ENCODE peak calls at places on chromosomes 12 and 14, in eight cellular contexts. O, H, S, G, N, X, Z and J are unnamed samples.

GRCh38 chr12:122884860-122885259 is 11.1 kb downstream of the VPS37B start:
- DNase-seq in O (no peak), H (no peak), S (no peak), G (no peak), N (no peak), X (no peak), Z (peak; percentile 51), J (no peak)

GRCh38 chr12:70367268-70368141 is 1.4 kb downstream of the KCNMB4 start:
- DNase-seq in O (peak; percentile 5), H (peak; percentile 15), S (no peak), G (no peak), N (peak; percentile 20), X (no peak), Z (peak; percentile 49), J (peak; percentile 13)

GRCh38 chr12:116959845-116960514 is 49.2 kb downstream of the FBXW8 start:
- DNase-seq in O (peak; percentile 26), H (no peak), S (no peak), G (no peak), N (no peak), X (peak; percentile 68), Z (no peak), J (no peak)

GRCh38 chr12:38919191-38919590 is 13.8 kb upstream of the CPNE8 start:
- DNase-seq in O (peak; percentile 9), H (no peak), S (no peak), G (no peak), N (no peak), X (peak; percentile 77), Z (peak; percentile 42), J (no peak)

GRCh38 chr12:105369014-105369413 is 38.5 kb downstream of the C12orf75 start:
- DNase-seq in O (peak; percentile 73), H (peak; percentile 56), S (no peak), G (no peak), N (no peak), X (peak; percentile 30), Z (peak; percentile 96), J (no peak)

GRCh38 chr12:45577844-45578399 is 151.6 kb upstream of the ARID2 start:
- DNase-seq in O (peak; percentile 34), H (no peak), S (no peak), G (no peak), N (no peak), X (no peak), Z (peak; percentile 3), J (no peak)

GRCh38 chr12:107818984-107819383 is 44.5 kb downstream of the ASCL4 start:
- DNase-seq in O (peak; percentile 79), H (no peak), S (peak; percentile 36), G (no peak), N (no peak), X (peak; percentile 37), Z (peak; percentile 89), J (peak; percentile 6)

GRCh38 chr14:68677476-68677875 is 115.4 kb downstream of the ZFP36L1 start:
- DNase-seq in O (no peak), H (no peak), S (no peak), G (no peak), N (no peak), X (no peak), Z (no peak), J (no peak)

GRCh38 chr12:72815421-72815820 is 543.3 kb downstream of the TRHDE start:
- DNase-seq in O (no peak), H (no peak), S (no peak), G (no peak), N (no peak), X (no peak), Z (no peak), J (no peak)

GRCh38 chr12:80941916-80942315 is 4.2 kb upstream of the LIN7A start:
- DNase-seq in O (no peak), H (peak; percentile 38), S (no peak), G (no peak), N (no peak), X (peak; percentile 1), Z (peak; percentile 27), J (no peak)

GRCh38 chr14:89473979-89474378 is 56.9 kb upstream of the FOXN3 start:
- DNase-seq in O (peak; percentile 61), H (peak; percentile 50), S (no peak), G (no peak), N (no peak), X (peak; percentile 57), Z (peak; percentile 53), J (no peak)

GRCh38 chr14:67962215-67962644 is 142.7 kb downstream of the RAD51B start:
- DNase-seq in O (no peak), H (no peak), S (no peak), G (no peak), N (no peak), X (no peak), Z (no peak), J (no peak)

GRCh38 chr14:102993523-102993922 is 63.8 kb downstream of the CDC42BPB start:
- DNase-seq in O (peak; percentile 43), H (peak; percentile 52), S (no peak), G (peak; percentile 57), N (peak; percentile 49), X (peak; percentile 95), Z (peak; percentile 82), J (no peak)

GRCh38 chr14:61530296-61530695 is 165.0 kb upstream of the HIF1A start:
- DNase-seq in O (no peak), H (no peak), S (no peak), G (no peak), N (no peak), X (no peak), Z (no peak), J (no peak)
- H3K4me1 ChIP-seq in O (peaks cover 37% of the 10 kb centered on the region), H (peaks cover 16% of the 10 kb centered on the region), S (no peaks in the 10 kb centered on the region), G (peaks cover 81% of the 10 kb centered on the region), N (peaks cover 61% of the 10 kb centered on the region), X (peaks cover 78% of the 10 kb centered on the region), Z (peaks cover 76% of the 10 kb centered on the region), J (no peaks in the 10 kb centered on the region)

GRCh38 chr14:26004342-26004741 is 593.5 kb downstream of the NOVA1 start:
- DNase-seq in O (no peak), H (no peak), S (no peak), G (no peak), N (no peak), X (no peak), Z (no peak), J (no peak)
- TF ChIP-seq EZH2 in O (no peak), H (no peak), S (no peak), G (no peak), N (no peak), X (no peak), Z (no peak), J (no peak)

GRCh38 chr14:74502236-74503019 is 8.9 kb downstream of the ISCA2 start:
- DNase-seq in O (no peak), H (peak; percentile 53), S (peak; percentile 51), G (no peak), N (no peak), X (peak; percentile 70), Z (peak; percentile 53), J (peak; percentile 69)

GRCh38 chr14:74503256-74503972 is 9.8 kb downstream of the ISCA2 start:
- DNase-seq in O (no peak), H (no peak), S (no peak), G (no peak), N (no peak), X (no peak), Z (no peak), J (no peak)

GRCh38 chr14:74501691-74502090 is 8.1 kb downstream of the ISCA2 start:
- DNase-seq in O (no peak), H (no peak), S (no peak), G (no peak), N (no peak), X (no peak), Z (no peak), J (no peak)

GRCh38 chr14:74500417-74501134 is 7.0 kb downstream of the ISCA2 start:
- DNase-seq in O (no peak), H (no peak), S (no peak), G (no peak), N (no peak), X (no peak), Z (no peak), J (peak; percentile 68)

GRCh38 chr14:74501135-74501614 is 7.6 kb downstream of the ISCA2 start:
- DNase-seq in O (peak; percentile 71), H (peak; percentile 82), S (peak; percentile 77), G (no peak), N (peak; percentile 62), X (peak; percentile 85), Z (peak; percentile 87), J (peak; percentile 89)
- H3K4me3 ChIP-seq in O (no peak overlapping the region), H (no peak overlapping the region), S (no peak overlapping the region), G (no peak overlapping the region), N (no peak overlapping the region), X (no peak overlapping the region), Z (no peak overlapping the region), J (no peak overlapping the region)

GRCh38 chr12:62466596-62467411 is at the start of gene MON2:
- DNase-seq in O (peak; percentile 68), H (peak; percentile 77), S (peak; percentile 89), G (peak; percentile 49), N (peak; percentile 89), X (peak; percentile 91), Z (peak; percentile 97), J (peak; percentile 93)

GRCh38 chr12:62471734-62472133 is 5.1 kb downstream of the MON2 start:
- DNase-seq in O (no peak), H (no peak), S (no peak), G (no peak), N (no peak), X (no peak), Z (no peak), J (no peak)

GRCh38 chr12:62469704-62470103 is 3.1 kb downstream of the MON2 start:
- DNase-seq in O (no peak), H (no peak), S (no peak), G (no peak), N (no peak), X (no peak), Z (no peak), J (no peak)

GRCh38 chr12:62468394-62468793 is 1.8 kb downstream of the MON2 start:
- DNase-seq in O (no peak), H (no peak), S (peak; percentile 9), G (no peak), N (no peak), X (peak; percentile 6), Z (peak; percentile 58), J (no peak)

DNA sequence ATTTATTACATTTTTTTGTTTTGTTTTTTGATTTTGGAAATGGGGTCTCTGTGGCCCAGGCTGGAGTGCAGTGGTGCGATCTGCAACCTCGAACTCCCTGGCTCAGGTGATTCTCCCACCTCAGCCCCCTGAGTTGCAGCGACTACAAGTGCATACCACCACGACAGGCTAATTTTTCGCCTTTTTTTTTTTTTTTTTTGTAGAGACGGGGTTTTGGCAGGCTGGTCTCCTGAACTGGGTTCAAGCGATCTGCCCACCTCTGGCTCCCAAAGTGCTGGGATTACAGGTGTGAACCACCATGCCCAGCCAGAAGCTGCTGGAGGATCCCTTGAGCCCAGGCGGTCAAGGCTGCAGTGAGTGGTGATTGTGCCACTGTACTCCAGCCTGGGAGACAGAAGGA is 2.3 kb downstream of the MON2 start:
- DNase-seq in O (no peak), H (no peak), S (no peak), G (no peak), N (no peak), X (no peak), Z (no peak), J (no peak)
- H3K4me1 ChIP-seq in O (peaks cover 11% of the 10 kb centered on the region), H (peaks cover 4% of the 10 kb centered on the region), S (peaks cover 13% of the 10 kb centered on the region), G (peaks cover 10% of the 10 kb centered on the region), N (peaks cover 9% of the 10 kb centered on the region), X (peaks cover 11% of the 10 kb centered on the region), Z (peaks cover 14% of the 10 kb centered on the region), J (peaks cover 24% of the 10 kb centered on the region)

GRCh38 chr12:118651487-118651886 is 275.1 kb downstream of the SUDS3 start:
- DNase-seq in O (no peak), H (no peak), S (no peak), G (no peak), N (no peak), X (no peak), Z (no peak), J (no peak)
- TF ChIP-seq EZH2 in O (no peak), H (no peak), S (no peak), G (no peak), N (no peak), X (no peak), Z (no peak), J (no peak)